ENCODE peak calls at places on chromosomes 11 and 22, in four cellular contexts. B is body of pancreas, C is PC-3, I is psoas muscle. P is an unnamed sample.

GRCh38 chr11:69848196-69848595 is 29.0 kb upstream of the FGF3 start:
- DNase-seq in C (peak; percentile 25), I (no peak), B (no peak), P (no peak)

GRCh38 chr22:35629406-35630234 is 12.5 kb upstream of the MB start:
- DNase-seq in I (peak; percentile 78), C (peak; percentile 97), B (peak; percentile 71), P (peak; percentile 42)

GRCh38 chr11:2318123-2318522 is 16.3 kb downstream of the TSPAN32 start:
- DNase-seq in C (no peak), B (no peak), I (no peak), P (no peak)

GRCh38 chr22:33898121-33898520 is 22.2 kb downstream of the LARGE1 start:
- DNase-seq in C (no peak), B (no peak), I (no peak), P (no peak)

GRCh38 chr22:35064664-35065063 is 1.3 kb upstream of the ISX start:
- DNase-seq in C (peak; percentile 31), I (no peak), B (no peak), P (no peak)

GRCh38 chr11:126282361-126282741 is 542 bp upstream of the TIRAP start:
- DNase-seq in C (peak; percentile 34), B (peak; percentile 46), I (peak; percentile 74), P (peak; percentile 54)

GRCh38 chr11:19982761-19983495 is 177.3 kb downstream of the DBX1 start:
- DNase-seq in C (no peak), I (no peak), B (no peak), P (no peak)

GRCh38 chr11:47560431-47560830 is 5.0 kb upstream of the PTPMT1 start:
- DNase-seq in C (no peak), B (no peak), I (no peak), P (no peak)

GRCh38 chr22:33867118-33867863 is 53.0 kb downstream of the LARGE1 start:
- DNase-seq in C (peak; percentile 22), I (no peak), B (no peak), P (no peak)

GRCh38 chr11:57680552-57680874 is 12.6 kb downstream of the ZDHHC5 start:
- DNase-seq in C (peak; percentile 38), B (no peak), I (no peak), P (no peak)

GRCh38 chr11:119166368-119167076 is 2.0 kb upstream of the NLRX1 start:
- DNase-seq in C (peak; percentile 89), I (peak; percentile 15), B (no peak), P (no peak)

GRCh38 chr11:65445604-65446445 is 23.2 kb downstream of the NEAT1 start:
- DNase-seq in B (peak; percentile 25), C (peak; percentile 18), I (peak; percentile 85), P (peak; percentile 69)

DNA sequence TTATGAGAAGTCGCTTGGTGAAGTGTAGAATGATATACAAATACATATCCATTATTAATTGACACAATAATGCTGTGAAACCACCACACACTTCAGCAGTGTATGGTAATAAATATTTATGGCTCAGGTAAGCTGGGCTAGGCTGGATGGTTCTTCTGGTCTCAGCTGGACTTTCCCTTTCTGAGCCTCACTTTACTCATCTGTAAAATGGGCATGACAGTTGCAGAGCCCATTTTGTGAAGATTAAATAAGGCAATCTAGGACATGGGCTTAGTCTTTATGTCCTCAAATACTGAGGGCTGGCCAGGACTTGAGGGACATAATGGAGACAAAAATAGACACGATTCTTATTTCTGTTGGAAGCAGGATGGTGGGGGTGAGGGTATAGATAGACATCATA is 196.1 kb downstream of the MIAT start:
- DNase-seq in C (no peak), I (no peak), B (no peak), P (no peak)
- H3K4me3 ChIP-seq in C (no peak overlapping the region), I (no peak overlapping the region), B (no peak overlapping the region), P (no peak overlapping the region)

GRCh38 chr11:16792426-16792825 is 54.0 kb downstream of the C11orf58 start:
- DNase-seq in B (no peak), C (no peak), I (no peak), P (no peak)

GRCh38 chr11:16793511-16793910 is 55.1 kb downstream of the C11orf58 start:
- DNase-seq in I (no peak), B (no peak), C (no peak), P (no peak)

GRCh38 chr11:16794047-16794818 is 55.8 kb downstream of the C11orf58 start:
- DNase-seq in C (no peak), I (no peak), B (no peak), P (no peak)

GRCh38 chr11:16793009-16793408 is 54.6 kb downstream of the C11orf58 start:
- DNase-seq in C (no peak), I (no peak), B (no peak), P (no peak)

DNA sequence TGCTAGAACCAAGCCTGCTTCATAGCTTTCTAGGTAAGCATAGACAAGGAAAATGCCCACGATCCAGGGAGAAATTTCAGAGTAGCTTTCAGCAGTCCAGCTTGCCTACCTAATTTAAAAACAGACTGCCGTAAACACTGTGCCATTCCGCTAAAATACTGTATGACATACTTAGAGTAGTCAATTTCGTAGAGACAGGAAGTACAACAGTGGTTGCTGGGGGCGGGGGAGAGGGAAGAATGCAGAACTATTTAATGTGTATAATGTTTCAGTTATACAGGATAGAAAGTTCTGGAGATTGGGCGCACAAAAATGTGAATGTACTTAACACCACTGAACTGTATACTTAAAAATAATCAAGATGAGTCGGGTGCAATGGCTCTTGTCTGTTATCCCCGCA is 56.7 kb downstream of the C11orf58 start:
- DNase-seq in B (peak; percentile 44), I (no peak), C (no peak), P (no peak)
- H3K27ac ChIP-seq in B (no peak overlapping the region), I (no peak overlapping the region), C (no peak overlapping the region), P (no peak overlapping the region)

GRCh38 chr22:30307026-30307574 is 17.8 kb upstream of the CASTOR1 start:
- DNase-seq in I (no peak), B (no peak), C (no peak), P (no peak)

GRCh38 chr22:30308518-30309230 is 18.1 kb downstream of the TBC1D10A start:
- DNase-seq in I (no peak), C (no peak), B (no peak), P (no peak)

GRCh38 chr22:30306629-30307016 is 17.3 kb upstream of the CASTOR1 start:
- DNase-seq in I (no peak), C (no peak), B (no peak), P (no peak)

GRCh38 chr22:30305906-30306628 is 16.8 kb upstream of the CASTOR1 start:
- DNase-seq in C (no peak), B (no peak), I (no peak), P (no peak)

GRCh38 chr22:30308096-30308495 is 18.6 kb downstream of the TBC1D10A start:
- DNase-seq in C (no peak), I (no peak), B (no peak), P (no peak)
- H3K4me1 ChIP-seq in C (peaks cover 81% of the 10 kb centered on the region), I (peaks cover 31% of the 10 kb centered on the region), B (peaks cover 93% of the 10 kb centered on the region), P (peaks cover 25% of the 10 kb centered on the region)

GRCh38 chr11:9880657-9881056 is 216.8 kb downstream of the SWAP70 start:
- DNase-seq in I (no peak), C (no peak), B (no peak), P (no peak)
- H3K4me3 ChIP-seq in I (no peak overlapping the region), C (no peak overlapping the region), B (no peak overlapping the region), P (no peak overlapping the region)

GRCh38 chr11:96241351-96241841 is 101.6 kb downstream of the MAML2 start:
- DNase-seq in C (no peak), B (peak; percentile 16), I (no peak), P (no peak)
- H3K27ac ChIP-seq in C (no peak overlapping the region), B (peak overlapping the region; percentile 31), I (no peak overlapping the region), P (no peak overlapping the region)

GRCh38 chr11:16743478-16743877 is 5.0 kb downstream of the C11orf58 start:
- DNase-seq in I (no peak), B (no peak), C (no peak), P (no peak)
- H3K4me1 ChIP-seq in I (peaks cover 79% of the 10 kb centered on the region), B (peaks cover 62% of the 10 kb centered on the region), C (no peaks in the 10 kb centered on the region), P (no peaks in the 10 kb centered on the region)

DNA sequence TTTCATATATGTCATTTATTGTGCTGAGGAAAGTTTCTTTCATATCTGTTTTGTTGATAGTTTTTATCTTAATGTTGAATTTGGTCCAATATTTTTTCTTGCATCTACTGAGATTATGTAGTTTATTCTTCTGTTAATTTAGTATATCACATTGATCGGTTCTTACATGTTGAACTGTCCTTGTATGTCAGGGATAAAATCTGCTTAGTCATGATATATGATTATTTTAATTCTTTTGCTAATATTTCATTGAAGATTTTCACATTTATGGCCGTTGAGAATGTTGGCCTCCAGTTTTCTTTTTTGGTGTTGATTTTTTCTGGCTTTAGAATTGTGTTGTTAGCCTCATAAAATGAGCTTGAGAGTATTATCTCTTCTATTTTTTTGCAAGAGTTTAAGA is 31.2 kb upstream of the CHORDC1 start:
- DNase-seq in I (no peak), C (no peak), B (no peak), P (no peak)
- H3K4me3 ChIP-seq in I (no peak overlapping the region), C (no peak overlapping the region), B (no peak overlapping the region), P (no peak overlapping the region)

GRCh38 chr22:24578355-24579241 is 14.3 kb downstream of the LRRC75B start:
- DNase-seq in B (no peak), I (no peak), C (peak; percentile 13), P (no peak)

GRCh38 chr22:24580276-24580675 is 12.6 kb downstream of the LRRC75B start:
- DNase-seq in I (no peak), B (no peak), C (peak; percentile 14), P (no peak)

GRCh38 chr22:24576793-24577192 is 16.1 kb downstream of the LRRC75B start:
- DNase-seq in C (no peak), I (no peak), B (no peak), P (no peak)

GRCh38 chr22:24582111-24582814 is 10.6 kb downstream of the LRRC75B start:
- DNase-seq in C (no peak), B (no peak), I (no peak), P (no peak)

DNA sequence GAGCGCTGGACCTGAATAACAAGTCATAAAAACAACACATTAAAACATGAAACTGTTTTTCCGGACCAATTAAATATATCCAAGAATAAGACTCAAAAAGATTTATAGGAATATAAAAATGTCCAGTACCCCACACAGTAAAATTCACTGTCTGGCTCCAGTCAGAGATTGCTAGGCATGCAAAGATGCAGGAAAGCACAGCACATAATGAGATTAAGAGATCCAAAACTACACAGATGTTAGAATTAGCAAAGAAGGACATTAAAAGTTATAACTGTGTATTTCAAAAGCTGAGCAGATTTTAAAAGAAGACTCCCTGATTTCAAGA is 13.7 kb downstream of the LRRC75B start:
- DNase-seq in I (no peak), C (no peak), B (no peak), P (no peak)
- H3K27ac ChIP-seq in I (no peak overlapping the region), C (no peak overlapping the region), B (no peak overlapping the region), P (no peak overlapping the region)